ENCODE peak calls at places on chromosomes 2 and 18, in six cellular contexts. B, K, D, O, L and Z are unnamed samples.

GRCh38 chr2:47346107-47346506 is 56.8 kb upstream of the MSH2 start:
- DNase-seq in K (no peak), O (no peak), D (no peak), B (no peak), L (no peak), Z (no peak)

GRCh38 chr2:140359056-140359771 is 1579.0 kb upstream of the NXPH2 start:
- DNase-seq in D (no peak), K (no peak), L (no peak), B (no peak), O (no peak), Z (no peak)

GRCh38 chr2:240714747-240715725 is 23.4 kb downstream of the AQP12A start:
- DNase-seq in B (no peak), K (peak), D (no peak), L (no peak), O (no peak), Z (no peak)

GRCh38 chr2:240615830-240616547 is 9.3 kb upstream of the GPR35 start:
- DNase-seq in L (no peak), D (no peak), O (no peak), B (peak), K (no peak), Z (no peak)

GRCh38 chr18:29164020-29164706 is 987.2 kb upstream of the CDH2 start:
- DNase-seq in D (no peak), B (no peak), O (no peak), K (no peak), L (no peak), Z (no peak)

GRCh38 chr18:6056171-6056932 is 161.0 kb upstream of the TMEM200C start:
- DNase-seq in K (no peak), L (no peak), O (no peak), B (no peak), D (no peak), Z (peak)

GRCh38 chr18:77056399-77057015 is 76.1 kb downstream of the MBP start:
- DNase-seq in D (no peak), O (no peak), B (peak), K (no peak), L (no peak), Z (no peak)

GRCh38 chr18:21897811-21898210 is 157.2 kb downstream of the MIB1 start:
- DNase-seq in B (peak), K (peak), O (peak), L (peak), D (no peak), Z (peak)

GRCh38 chr2:131040661-131041401 is 52.4 kb downstream of the FAM168B start:
- DNase-seq in D (no peak), L (no peak), B (peak), O (no peak), K (peak), Z (no peak)

GRCh38 chr2:11459816-11460215 is 6.1 kb downstream of the E2F6 start:
- DNase-seq in L (no peak), O (no peak), B (no peak), D (no peak), K (no peak), Z (no peak)

GRCh38 chr18:77108001-77108692 is 24.4 kb downstream of the MBP start:
- DNase-seq in D (peak), L (no peak), O (no peak), B (peak), K (peak), Z (peak)

GRCh38 chr2:67599561-67599960 is 202.4 kb downstream of the ETAA1 start:
- DNase-seq in K (no peak), B (no peak), O (no peak), L (no peak), D (no peak), Z (no peak)

GRCh38 chr2:53545159-53546055 is 222.2 kb upstream of the CHAC2 start:
- DNase-seq in L (no peak), D (no peak), O (no peak), K (peak), B (no peak), Z (no peak)

GRCh38 chr18:58952303-58952702 is 87.6 kb downstream of the ZNF532 start:
- DNase-seq in K (no peak), D (no peak), L (no peak), B (no peak), O (no peak), Z (no peak)

GRCh38 chr18:43034683-43035500 is 80.6 kb downstream of the RIT2 start:
- DNase-seq in O (no peak), B (no peak), D (no peak), L (peak), K (no peak), Z (no peak)

DNA sequence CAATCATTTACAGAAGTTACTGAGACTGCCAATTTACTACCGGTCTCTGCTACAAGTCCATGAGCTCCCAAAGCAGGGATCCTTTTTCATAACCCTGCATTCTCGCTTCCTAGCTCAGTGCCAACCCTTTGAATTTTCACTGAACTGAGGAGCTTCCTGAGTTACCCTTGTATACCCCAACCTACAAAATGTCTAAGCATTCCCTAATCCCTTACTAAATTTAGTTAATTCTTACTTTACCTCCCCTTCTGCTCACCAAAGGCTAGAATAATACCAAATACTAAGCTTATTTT is 9.6 kb downstream of the MAT2A start:
- DNase-seq in L (no peak), O (no peak), K (no peak), B (no peak), D (no peak), Z (no peak)
- TF ChIP-seq POLR2A in L (no peak), O (no peak), K (no peak), B (no peak), D (no peak), Z (no peak)

DNA sequence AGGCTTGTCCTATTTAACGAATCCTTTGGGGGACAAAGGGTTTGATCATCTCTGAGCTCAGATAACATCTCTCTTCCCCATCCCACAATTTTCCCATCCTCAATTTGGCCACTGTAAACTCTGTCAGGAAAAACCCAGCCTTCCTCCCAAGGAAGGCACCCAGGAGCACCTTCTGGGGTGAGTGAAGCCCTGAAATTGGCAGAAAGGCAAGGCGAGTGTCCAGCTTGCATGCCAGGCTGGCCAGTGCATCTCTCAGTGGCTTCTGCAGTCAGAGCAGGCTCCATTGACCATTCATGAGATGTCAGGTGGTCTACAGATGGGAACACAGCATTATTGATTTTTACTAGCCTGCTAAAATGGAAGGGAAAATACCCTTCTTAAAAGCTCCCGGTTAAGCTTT is 83.3 kb upstream of the BOD1L2 start:
- DNase-seq in O (no peak), B (no peak), L (no peak), D (no peak), K (no peak), Z (no peak)
- TF ChIP-seq POLR2A in O (no peak), B (no peak), L (no peak), D (no peak), K (no peak), Z (no peak)

GRCh38 chr2:201260302-201260800 is at the start of gene CASP8:
- DNase-seq in O (no peak), L (no peak), B (peak), K (peak), D (peak), Z (no peak)
- TF ChIP-seq POLR2A in O (peak), L (no peak), B (no peak), K (peak), D (no peak), Z (no peak)

GRCh38 chr2:181894381-181894780 is 2.9 kb downstream of the ITPRID2 start:
- DNase-seq in B (no peak), K (no peak), O (no peak), D (no peak), L (no peak), Z (no peak)

GRCh38 chr2:181895788-181896187 is 4.3 kb downstream of the ITPRID2 start:
- DNase-seq in O (no peak), D (no peak), K (no peak), L (no peak), B (no peak), Z (no peak)

GRCh38 chr2:181891258-181891965 is at the start of gene ITPRID2:
- DNase-seq in L (peak), B (peak), D (peak), O (peak), K (peak), Z (peak)

GRCh38 chr2:181892795-181893435 is 1.4 kb downstream of the ITPRID2 start:
- DNase-seq in K (no peak), L (no peak), B (no peak), O (no peak), D (no peak), Z (no peak)

DNA sequence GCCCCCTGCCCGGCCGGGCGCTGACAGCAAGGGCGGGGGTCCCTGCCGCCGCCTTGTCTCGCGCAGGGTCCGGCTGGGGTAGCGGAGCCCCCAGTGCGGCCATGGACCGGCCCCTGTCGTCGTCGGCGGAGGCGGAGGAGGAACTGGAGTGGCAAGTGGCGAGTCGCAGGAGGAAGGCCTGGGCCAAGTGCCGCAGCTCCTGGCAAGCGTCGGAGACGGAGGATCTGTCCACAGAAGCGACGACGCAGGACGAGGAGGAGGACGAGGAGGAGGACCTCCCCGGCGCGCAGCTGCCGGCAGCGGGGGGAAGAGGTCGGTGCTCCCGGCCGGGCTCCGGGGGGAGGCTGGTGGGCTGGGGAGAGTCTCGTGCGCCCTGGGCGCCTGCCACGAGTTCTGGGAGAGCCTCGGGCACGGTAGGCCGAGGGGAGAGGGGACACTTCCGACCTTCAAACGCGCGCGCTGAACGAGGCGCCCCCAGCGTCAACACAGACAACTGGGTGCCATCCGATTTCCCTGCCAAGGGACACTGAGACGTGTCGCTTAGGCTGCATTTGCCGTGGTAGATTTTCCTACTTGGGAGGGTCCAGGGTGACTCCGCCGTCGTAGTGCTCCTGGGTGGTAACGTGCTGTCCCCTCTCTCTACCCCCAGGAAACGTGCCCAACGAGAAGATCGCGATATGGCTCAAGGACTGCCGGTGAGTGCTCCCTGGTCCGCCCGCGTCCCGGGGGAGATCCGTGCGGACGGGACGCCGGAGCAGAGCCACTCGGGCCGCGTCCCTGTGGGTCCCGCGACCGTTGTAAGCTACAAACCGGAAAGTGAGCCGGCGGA is 650 bp downstream of the ITPRID2 start:
- DNase-seq in D (peak), L (peak), B (peak), O (peak), K (peak), Z (no peak)
- TF ChIP-seq POLR2A in D (no peak), L (peak), B (no peak), O (peak), K (peak), Z (peak)

GRCh38 chr2:231781798-231782726 is 980 bp upstream of the PDE6D start:
- DNase-seq in B (no peak), O (no peak), K (peak), D (no peak), L (peak), Z (no peak)

GRCh38 chr2:231785822-231786176 is 446 bp upstream of the COPS7B start:
- DNase-seq in B (no peak), D (no peak), O (no peak), L (no peak), K (no peak), Z (no peak)

GRCh38 chr2:231786917-231787292 is 660 bp downstream of the COPS7B start:
- DNase-seq in O (no peak), B (no peak), L (no peak), D (no peak), K (no peak), Z (no peak)

GRCh38 chr2:231785413-231785812 is 832 bp upstream of the COPS7B start:
- DNase-seq in B (no peak), L (no peak), K (no peak), D (no peak), O (no peak), Z (no peak)

GRCh38 chr2:231786177-231786916 is at the start of gene COPS7B:
- DNase-seq in K (peak), L (peak), O (peak), B (peak), D (peak), Z (peak)
- TF ChIP-seq POLR2A in K (peak), L (peak), O (peak), B (no peak), D (no peak), Z (peak)

GRCh38 chr2:168611091-168611490 is 155.0 kb downstream of the CERS6 start:
- DNase-seq in O (no peak), B (no peak), D (no peak), L (no peak), K (no peak), Z (no peak)

GRCh38 chr2:168614291-168615018 is 158.4 kb downstream of the CERS6 start:
- DNase-seq in L (no peak), O (no peak), D (no peak), B (no peak), K (no peak), Z (no peak)

GRCh38 chr2:168613510-168613909 is 157.4 kb downstream of the CERS6 start:
- DNase-seq in B (no peak), K (no peak), D (no peak), O (no peak), L (no peak), Z (no peak)

GRCh38 chr2:168611896-168612650 is 156.0 kb downstream of the CERS6 start:
- DNase-seq in D (no peak), L (peak), O (no peak), B (no peak), K (no peak), Z (no peak)

GRCh38 chr2:168612719-168613118 is 156.6 kb downstream of the CERS6 start:
- DNase-seq in L (no peak), K (no peak), D (no peak), B (no peak), O (no peak), Z (no peak)
- TF ChIP-seq POLR2A in L (no peak), K (no peak), D (no peak), B (no peak), O (no peak), Z (no peak)

GRCh38 chr2:233486778-233487552 is 79.6 kb downstream of the USP40 start:
- DNase-seq in B (peak), L (no peak), D (no peak), K (no peak), O (no peak), Z (peak)
- TF ChIP-seq POLR2A in B (no peak), L (no peak), D (no peak), K (no peak), O (no peak), Z (no peak)

DNA sequence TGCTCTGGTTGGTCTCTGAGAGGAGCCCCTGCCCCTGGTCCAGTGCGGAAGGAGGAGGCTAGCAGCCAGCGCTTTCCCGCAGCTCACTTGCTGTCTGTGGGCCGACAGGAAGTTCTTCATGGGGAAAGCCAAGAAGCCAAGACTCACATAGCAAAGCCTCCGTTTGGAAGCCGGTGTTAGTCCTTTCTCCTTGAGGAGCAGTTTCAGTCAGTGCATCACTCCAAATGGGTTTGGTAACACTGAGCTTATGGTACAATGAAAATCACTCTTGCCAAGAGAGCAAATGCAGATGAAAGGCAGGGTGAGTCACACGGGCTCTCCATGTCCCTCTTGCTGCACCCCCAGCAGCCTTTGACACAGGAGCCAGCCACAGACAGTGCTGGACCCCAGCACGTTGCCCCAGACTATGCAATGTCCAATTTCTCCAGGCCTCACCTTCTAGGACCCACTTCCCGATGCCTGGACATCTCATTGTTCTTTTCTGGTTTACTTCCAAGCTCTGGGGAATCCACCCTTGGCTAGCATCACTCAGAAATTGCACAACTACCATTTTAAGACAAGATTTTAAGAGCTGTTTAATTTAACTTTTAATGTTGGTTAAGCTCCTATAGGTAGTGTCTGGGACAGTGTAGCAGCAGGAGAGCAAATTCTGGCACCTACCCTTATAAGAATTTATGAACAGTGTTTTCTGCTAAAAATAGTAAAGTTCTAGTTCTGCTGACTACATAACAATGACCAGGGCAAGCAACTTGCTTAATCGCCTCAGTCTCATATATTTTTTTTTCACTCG is 174.9 kb downstream of the ASB1 start:
- DNase-seq in D (peak), O (no peak), B (no peak), L (peak), K (peak), Z (no peak)
- TF ChIP-seq POLR2A in D (no peak), O (no peak), B (no peak), L (no peak), K (no peak), Z (no peak)

DNA sequence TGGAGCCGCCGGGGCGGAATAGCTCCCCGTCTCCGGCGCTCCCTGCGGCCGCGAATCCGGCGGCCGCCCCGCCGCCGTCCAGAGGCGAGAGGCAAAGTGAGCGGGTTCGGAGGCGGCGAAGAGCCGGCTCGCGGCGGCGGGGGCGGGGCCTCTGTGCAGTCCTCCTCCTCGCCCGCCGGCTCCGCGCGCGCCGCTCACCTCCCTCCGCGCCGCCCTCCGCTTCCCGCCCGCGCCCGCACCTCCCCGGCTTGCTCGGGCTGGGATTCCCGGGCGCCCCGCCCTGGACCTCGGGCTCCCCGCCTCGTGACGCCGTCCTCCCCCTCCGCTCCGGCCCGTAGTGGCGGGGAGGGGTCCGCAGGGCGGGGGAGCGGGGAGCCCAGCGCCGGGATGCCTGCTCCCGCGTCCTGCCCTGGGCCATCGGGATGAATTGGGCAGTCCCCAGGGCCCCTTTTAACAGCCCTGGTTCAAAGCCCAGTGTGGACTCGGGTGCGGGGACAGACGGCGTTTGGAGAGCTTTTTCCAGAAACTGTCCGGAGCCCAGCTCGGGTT is at the start of gene KCNG3:
- DNase-seq in B (peak), D (peak), O (peak), L (peak), K (peak), Z (peak)
- TF ChIP-seq POLR2A in B (no peak), D (no peak), O (no peak), L (peak), K (peak), Z (no peak)

GRCh38 chr2:100742884-100743283 is 77.1 kb upstream of the NPAS2 start:
- DNase-seq in O (no peak), B (peak), L (no peak), K (no peak), D (no peak), Z (no peak)
- TF ChIP-seq POLR2A in O (no peak), B (no peak), L (no peak), K (no peak), D (no peak), Z (no peak)